ENCODE peak calls at places on chromosomes 16 and 17, in eight cellular contexts. One of them, this sample, is unnamed.

GRCh38 chr16:4330277-4330882 is 14.5 kb downstream of the GLIS2 start:
- DNase-seq in activated T-helper 1 cell treated with anti-CD3 and anti-CD28 coated beads, Interleukin-12 subunit alpha, Interleukin-12 subunit beta, Interleukin-2, Interleukin-4 antibody, amounts not matched to agents 30 ng/mL and 10 ng/mL and 1 ng/mL, durations not matched to agents 14 hours and 24 hours and 36 hours: peak; percentile 48
- DNase-seq in pancreas: peak; percentile 93
- DNase-seq in effector memory CD4-positive, alpha-beta T cell: peak; percentile 59
- DNase-seq in NCI-H1092 treated with DMSO at 0.1 percent for 48 hours: peak; percentile 54
- DNase-seq in HEK293T: peak; percentile 82
- DNase-seq in C1 segment of cervical spinal cord: peak; percentile 34
- DNase-seq in Ammon's horn: peak; percentile 75
- DNase-seq in this sample: no peak

GRCh38 chr16:4381935-4382794 is 10.5 kb downstream of the VASN start:
- DNase-seq in activated T-helper 1 cell treated with anti-CD3 and anti-CD28 coated beads, Interleukin-12 subunit alpha, Interleukin-12 subunit beta, Interleukin-2, Interleukin-4 antibody, amounts not matched to agents 30 ng/mL and 10 ng/mL and 1 ng/mL, durations not matched to agents 14 hours and 24 hours and 36 hours: no peak
- DNase-seq in pancreas: peak; percentile 67
- DNase-seq in effector memory CD4-positive, alpha-beta T cell: no peak
- DNase-seq in NCI-H1092 treated with DMSO at 0.1 percent for 48 hours: no peak
- DNase-seq in HEK293T: no peak
- DNase-seq in C1 segment of cervical spinal cord: no peak
- DNase-seq in Ammon's horn: no peak
- DNase-seq in this sample: no peak

GRCh38 chr16:67860589-67861398 is 12.1 kb upstream of the EDC4 start:
- DNase-seq in activated T-helper 1 cell treated with anti-CD3 and anti-CD28 coated beads, Interleukin-12 subunit alpha, Interleukin-12 subunit beta, Interleukin-2, Interleukin-4 antibody, amounts not matched to agents 30 ng/mL and 10 ng/mL and 1 ng/mL, durations not matched to agents 14 hours and 24 hours and 36 hours: no peak
- DNase-seq in pancreas: no peak
- DNase-seq in effector memory CD4-positive, alpha-beta T cell: no peak
- DNase-seq in NCI-H1092 treated with DMSO at 0.1 percent for 48 hours: no peak
- DNase-seq in HEK293T: no peak
- DNase-seq in C1 segment of cervical spinal cord: no peak
- DNase-seq in Ammon's horn: no peak
- DNase-seq in this sample: no peak

GRCh38 chr16:13902677-13903076 is 17.3 kb upstream of the ERCC4 start:
- DNase-seq in activated T-helper 1 cell treated with anti-CD3 and anti-CD28 coated beads, Interleukin-12 subunit alpha, Interleukin-12 subunit beta, Interleukin-2, Interleukin-4 antibody, amounts not matched to agents 30 ng/mL and 10 ng/mL and 1 ng/mL, durations not matched to agents 14 hours and 24 hours and 36 hours: no peak
- DNase-seq in pancreas: no peak
- DNase-seq in effector memory CD4-positive, alpha-beta T cell: no peak
- DNase-seq in NCI-H1092 treated with DMSO at 0.1 percent for 48 hours: no peak
- DNase-seq in HEK293T: no peak
- DNase-seq in C1 segment of cervical spinal cord: no peak
- DNase-seq in Ammon's horn: no peak
- DNase-seq in this sample: no peak

GRCh38 chr17:44636562-44636961 is 19.7 kb upstream of the MEIOC start:
- DNase-seq in activated T-helper 1 cell treated with anti-CD3 and anti-CD28 coated beads, Interleukin-12 subunit alpha, Interleukin-12 subunit beta, Interleukin-2, Interleukin-4 antibody, amounts not matched to agents 30 ng/mL and 10 ng/mL and 1 ng/mL, durations not matched to agents 14 hours and 24 hours and 36 hours: no peak
- DNase-seq in pancreas: no peak
- DNase-seq in effector memory CD4-positive, alpha-beta T cell: no peak
- DNase-seq in NCI-H1092 treated with DMSO at 0.1 percent for 48 hours: peak; percentile 61
- DNase-seq in HEK293T: no peak
- DNase-seq in C1 segment of cervical spinal cord: no peak
- DNase-seq in Ammon's horn: peak; percentile 28
- DNase-seq in this sample: peak; percentile 15

GRCh38 chr16:3980311-3981111 is 100.0 kb upstream of the CREBBP start:
- DNase-seq in activated T-helper 1 cell treated with anti-CD3 and anti-CD28 coated beads, Interleukin-12 subunit alpha, Interleukin-12 subunit beta, Interleukin-2, Interleukin-4 antibody, amounts not matched to agents 30 ng/mL and 10 ng/mL and 1 ng/mL, durations not matched to agents 14 hours and 24 hours and 36 hours: no peak
- DNase-seq in pancreas: peak; percentile 45
- DNase-seq in effector memory CD4-positive, alpha-beta T cell: no peak
- DNase-seq in NCI-H1092 treated with DMSO at 0.1 percent for 48 hours: no peak
- DNase-seq in HEK293T: no peak
- DNase-seq in C1 segment of cervical spinal cord: no peak
- DNase-seq in Ammon's horn: no peak
- DNase-seq in this sample: no peak

GRCh38 chr17:76405607-76405966 is 21.2 kb downstream of the SPHK1 start:
- DNase-seq in activated T-helper 1 cell treated with anti-CD3 and anti-CD28 coated beads, Interleukin-12 subunit alpha, Interleukin-12 subunit beta, Interleukin-2, Interleukin-4 antibody, amounts not matched to agents 30 ng/mL and 10 ng/mL and 1 ng/mL, durations not matched to agents 14 hours and 24 hours and 36 hours: no peak
- DNase-seq in pancreas: peak; percentile 37
- DNase-seq in effector memory CD4-positive, alpha-beta T cell: no peak
- DNase-seq in NCI-H1092 treated with DMSO at 0.1 percent for 48 hours: no peak
- DNase-seq in HEK293T: no peak
- DNase-seq in C1 segment of cervical spinal cord: no peak
- DNase-seq in Ammon's horn: no peak
- DNase-seq in this sample: no peak

GRCh38 chr16:86882586-86883280 is 304.4 kb downstream of the FOXL1 start:
- DNase-seq in activated T-helper 1 cell treated with anti-CD3 and anti-CD28 coated beads, Interleukin-12 subunit alpha, Interleukin-12 subunit beta, Interleukin-2, Interleukin-4 antibody, amounts not matched to agents 30 ng/mL and 10 ng/mL and 1 ng/mL, durations not matched to agents 14 hours and 24 hours and 36 hours: no peak
- DNase-seq in pancreas: no peak
- DNase-seq in effector memory CD4-positive, alpha-beta T cell: no peak
- DNase-seq in NCI-H1092 treated with DMSO at 0.1 percent for 48 hours: no peak
- DNase-seq in HEK293T: no peak
- DNase-seq in C1 segment of cervical spinal cord: no peak
- DNase-seq in Ammon's horn: peak; percentile 44
- DNase-seq in this sample: no peak

GRCh38 chr16:65415460-65415859 is 293.6 kb upstream of the CDH11 start:
- DNase-seq in activated T-helper 1 cell treated with anti-CD3 and anti-CD28 coated beads, Interleukin-12 subunit alpha, Interleukin-12 subunit beta, Interleukin-2, Interleukin-4 antibody, amounts not matched to agents 30 ng/mL and 10 ng/mL and 1 ng/mL, durations not matched to agents 14 hours and 24 hours and 36 hours: no peak
- DNase-seq in pancreas: no peak
- DNase-seq in effector memory CD4-positive, alpha-beta T cell: no peak
- DNase-seq in NCI-H1092 treated with DMSO at 0.1 percent for 48 hours: no peak
- DNase-seq in HEK293T: no peak
- DNase-seq in C1 segment of cervical spinal cord: no peak
- DNase-seq in Ammon's horn: no peak
- DNase-seq in this sample: no peak

GRCh38 chr17:55294042-55294751 is 29.4 kb downstream of the HLF start:
- DNase-seq in activated T-helper 1 cell treated with anti-CD3 and anti-CD28 coated beads, Interleukin-12 subunit alpha, Interleukin-12 subunit beta, Interleukin-2, Interleukin-4 antibody, amounts not matched to agents 30 ng/mL and 10 ng/mL and 1 ng/mL, durations not matched to agents 14 hours and 24 hours and 36 hours: no peak
- DNase-seq in pancreas: no peak
- DNase-seq in effector memory CD4-positive, alpha-beta T cell: no peak
- DNase-seq in NCI-H1092 treated with DMSO at 0.1 percent for 48 hours: no peak
- DNase-seq in HEK293T: no peak
- DNase-seq in C1 segment of cervical spinal cord: no peak
- DNase-seq in Ammon's horn: no peak
- DNase-seq in this sample: no peak

GRCh38 chr16:12484987-12485386 is 318.7 kb downstream of the CPPED1 start:
- DNase-seq in activated T-helper 1 cell treated with anti-CD3 and anti-CD28 coated beads, Interleukin-12 subunit alpha, Interleukin-12 subunit beta, Interleukin-2, Interleukin-4 antibody, amounts not matched to agents 30 ng/mL and 10 ng/mL and 1 ng/mL, durations not matched to agents 14 hours and 24 hours and 36 hours: no peak
- DNase-seq in pancreas: no peak
- DNase-seq in effector memory CD4-positive, alpha-beta T cell: no peak
- DNase-seq in NCI-H1092 treated with DMSO at 0.1 percent for 48 hours: no peak
- DNase-seq in HEK293T: no peak
- DNase-seq in C1 segment of cervical spinal cord: no peak
- DNase-seq in Ammon's horn: no peak
- DNase-seq in this sample: no peak

GRCh38 chr17:82242977-82243647 is 14.3 kb downstream of the SLC16A3 start:
- DNase-seq in activated T-helper 1 cell treated with anti-CD3 and anti-CD28 coated beads, Interleukin-12 subunit alpha, Interleukin-12 subunit beta, Interleukin-2, Interleukin-4 antibody, amounts not matched to agents 30 ng/mL and 10 ng/mL and 1 ng/mL, durations not matched to agents 14 hours and 24 hours and 36 hours: no peak
- DNase-seq in pancreas: peak; percentile 95
- DNase-seq in effector memory CD4-positive, alpha-beta T cell: no peak
- DNase-seq in NCI-H1092 treated with DMSO at 0.1 percent for 48 hours: no peak
- DNase-seq in HEK293T: no peak
- DNase-seq in C1 segment of cervical spinal cord: peak; percentile 63
- DNase-seq in Ammon's horn: peak; percentile 89
- DNase-seq in this sample: no peak

GRCh38 chr16:48347191-48347860 is 37.9 kb downstream of the SIAH1 start:
- DNase-seq in activated T-helper 1 cell treated with anti-CD3 and anti-CD28 coated beads, Interleukin-12 subunit alpha, Interleukin-12 subunit beta, Interleukin-2, Interleukin-4 antibody, amounts not matched to agents 30 ng/mL and 10 ng/mL and 1 ng/mL, durations not matched to agents 14 hours and 24 hours and 36 hours: no peak
- DNase-seq in pancreas: peak; percentile 54
- DNase-seq in effector memory CD4-positive, alpha-beta T cell: no peak
- DNase-seq in NCI-H1092 treated with DMSO at 0.1 percent for 48 hours: no peak
- DNase-seq in HEK293T: no peak
- DNase-seq in C1 segment of cervical spinal cord: no peak
- DNase-seq in Ammon's horn: no peak
- DNase-seq in this sample: no peak

GRCh38 chr16:2287916-2288547 is 20.1 kb upstream of the RNPS1 start:
- DNase-seq in activated T-helper 1 cell treated with anti-CD3 and anti-CD28 coated beads, Interleukin-12 subunit alpha, Interleukin-12 subunit beta, Interleukin-2, Interleukin-4 antibody, amounts not matched to agents 30 ng/mL and 10 ng/mL and 1 ng/mL, durations not matched to agents 14 hours and 24 hours and 36 hours: no peak
- DNase-seq in pancreas: no peak
- DNase-seq in effector memory CD4-positive, alpha-beta T cell: no peak
- DNase-seq in NCI-H1092 treated with DMSO at 0.1 percent for 48 hours: no peak
- DNase-seq in HEK293T: no peak
- DNase-seq in C1 segment of cervical spinal cord: no peak
- DNase-seq in Ammon's horn: no peak
- DNase-seq in this sample: no peak

GRCh38 chr17:78665952-78666920 is 89.0 kb upstream of the DNAH17 start:
- DNase-seq in activated T-helper 1 cell treated with anti-CD3 and anti-CD28 coated beads, Interleukin-12 subunit alpha, Interleukin-12 subunit beta, Interleukin-2, Interleukin-4 antibody, amounts not matched to agents 30 ng/mL and 10 ng/mL and 1 ng/mL, durations not matched to agents 14 hours and 24 hours and 36 hours: peak; percentile 44
- DNase-seq in pancreas: no peak
- DNase-seq in effector memory CD4-positive, alpha-beta T cell: peak; percentile 40
- DNase-seq in NCI-H1092 treated with DMSO at 0.1 percent for 48 hours: no peak
- DNase-seq in HEK293T: no peak
- DNase-seq in C1 segment of cervical spinal cord: no peak
- DNase-seq in Ammon's horn: no peak
- DNase-seq in this sample: peak; percentile 99

GRCh38 chr16:3311496-3311895 is 6.2 kb downstream of the ZNF75A start:
- DNase-seq in activated T-helper 1 cell treated with anti-CD3 and anti-CD28 coated beads, Interleukin-12 subunit alpha, Interleukin-12 subunit beta, Interleukin-2, Interleukin-4 antibody, amounts not matched to agents 30 ng/mL and 10 ng/mL and 1 ng/mL, durations not matched to agents 14 hours and 24 hours and 36 hours: no peak
- DNase-seq in pancreas: no peak
- DNase-seq in effector memory CD4-positive, alpha-beta T cell: no peak
- DNase-seq in NCI-H1092 treated with DMSO at 0.1 percent for 48 hours: no peak
- DNase-seq in HEK293T: no peak
- DNase-seq in C1 segment of cervical spinal cord: no peak
- DNase-seq in Ammon's horn: no peak
- DNase-seq in this sample: peak; percentile 51

GRCh38 chr16:10525214-10525825 is 55.1 kb downstream of the EMP2 start:
- DNase-seq in activated T-helper 1 cell treated with anti-CD3 and anti-CD28 coated beads, Interleukin-12 subunit alpha, Interleukin-12 subunit beta, Interleukin-2, Interleukin-4 antibody, amounts not matched to agents 30 ng/mL and 10 ng/mL and 1 ng/mL, durations not matched to agents 14 hours and 24 hours and 36 hours: no peak
- DNase-seq in pancreas: no peak
- DNase-seq in effector memory CD4-positive, alpha-beta T cell: no peak
- DNase-seq in NCI-H1092 treated with DMSO at 0.1 percent for 48 hours: no peak
- DNase-seq in HEK293T: no peak
- DNase-seq in C1 segment of cervical spinal cord: no peak
- DNase-seq in Ammon's horn: no peak
- DNase-seq in this sample: no peak

GRCh38 chr16:49282690-49283375 is 1.2 kb upstream of the CBLN1 start:
- DNase-seq in activated T-helper 1 cell treated with anti-CD3 and anti-CD28 coated beads, Interleukin-12 subunit alpha, Interleukin-12 subunit beta, Interleukin-2, Interleukin-4 antibody, amounts not matched to agents 30 ng/mL and 10 ng/mL and 1 ng/mL, durations not matched to agents 14 hours and 24 hours and 36 hours: no peak
- DNase-seq in pancreas: peak; percentile 92
- DNase-seq in effector memory CD4-positive, alpha-beta T cell: no peak
- DNase-seq in NCI-H1092 treated with DMSO at 0.1 percent for 48 hours: peak; percentile 62
- DNase-seq in HEK293T: peak; percentile 46
- DNase-seq in C1 segment of cervical spinal cord: no peak
- DNase-seq in Ammon's horn: no peak
- DNase-seq in this sample: no peak

GRCh38 chr17:79840204-79840988 is 1.2 kb upstream of the CBX4 start:
- DNase-seq in activated T-helper 1 cell treated with anti-CD3 and anti-CD28 coated beads, Interleukin-12 subunit alpha, Interleukin-12 subunit beta, Interleukin-2, Interleukin-4 antibody, amounts not matched to agents 30 ng/mL and 10 ng/mL and 1 ng/mL, durations not matched to agents 14 hours and 24 hours and 36 hours: no peak
- DNase-seq in pancreas: peak; percentile 86
- DNase-seq in effector memory CD4-positive, alpha-beta T cell: no peak
- DNase-seq in NCI-H1092 treated with DMSO at 0.1 percent for 48 hours: no peak
- DNase-seq in HEK293T: no peak
- DNase-seq in C1 segment of cervical spinal cord: no peak
- DNase-seq in Ammon's horn: peak; percentile 32
- DNase-seq in this sample: no peak

GRCh38 chr16:9800180-9800738 is 382.0 kb downstream of the GRIN2A start:
- DNase-seq in activated T-helper 1 cell treated with anti-CD3 and anti-CD28 coated beads, Interleukin-12 subunit alpha, Interleukin-12 subunit beta, Interleukin-2, Interleukin-4 antibody, amounts not matched to agents 30 ng/mL and 10 ng/mL and 1 ng/mL, durations not matched to agents 14 hours and 24 hours and 36 hours: no peak
- DNase-seq in pancreas: no peak
- DNase-seq in effector memory CD4-positive, alpha-beta T cell: no peak
- DNase-seq in NCI-H1092 treated with DMSO at 0.1 percent for 48 hours: no peak
- DNase-seq in HEK293T: no peak
- DNase-seq in C1 segment of cervical spinal cord: no peak
- DNase-seq in Ammon's horn: no peak
- DNase-seq in this sample: no peak

GRCh38 chr17:7862692-7863437 is 5.1 kb downstream of the CYB5D1 start:
- DNase-seq in activated T-helper 1 cell treated with anti-CD3 and anti-CD28 coated beads, Interleukin-12 subunit alpha, Interleukin-12 subunit beta, Interleukin-2, Interleukin-4 antibody, amounts not matched to agents 30 ng/mL and 10 ng/mL and 1 ng/mL, durations not matched to agents 14 hours and 24 hours and 36 hours: no peak
- DNase-seq in pancreas: no peak
- DNase-seq in effector memory CD4-positive, alpha-beta T cell: peak; percentile 46
- DNase-seq in NCI-H1092 treated with DMSO at 0.1 percent for 48 hours: peak; percentile 36
- DNase-seq in HEK293T: peak; percentile 44
- DNase-seq in C1 segment of cervical spinal cord: no peak
- DNase-seq in Ammon's horn: no peak
- DNase-seq in this sample: no peak

GRCh38 chr16:56266981-56267607 is 75.8 kb downstream of the GNAO1 start:
- DNase-seq in activated T-helper 1 cell treated with anti-CD3 and anti-CD28 coated beads, Interleukin-12 subunit alpha, Interleukin-12 subunit beta, Interleukin-2, Interleukin-4 antibody, amounts not matched to agents 30 ng/mL and 10 ng/mL and 1 ng/mL, durations not matched to agents 14 hours and 24 hours and 36 hours: no peak
- DNase-seq in pancreas: no peak
- DNase-seq in effector memory CD4-positive, alpha-beta T cell: no peak
- DNase-seq in NCI-H1092 treated with DMSO at 0.1 percent for 48 hours: no peak
- DNase-seq in HEK293T: no peak
- DNase-seq in C1 segment of cervical spinal cord: no peak
- DNase-seq in Ammon's horn: no peak
- DNase-seq in this sample: no peak

GRCh38 chr17:2853111-2853721 is 57.0 kb downstream of the RAP1GAP2 start:
- DNase-seq in activated T-helper 1 cell treated with anti-CD3 and anti-CD28 coated beads, Interleukin-12 subunit alpha, Interleukin-12 subunit beta, Interleukin-2, Interleukin-4 antibody, amounts not matched to agents 30 ng/mL and 10 ng/mL and 1 ng/mL, durations not matched to agents 14 hours and 24 hours and 36 hours: peak; percentile 21
- DNase-seq in pancreas: peak; percentile 87
- DNase-seq in effector memory CD4-positive, alpha-beta T cell: peak; percentile 18
- DNase-seq in NCI-H1092 treated with DMSO at 0.1 percent for 48 hours: no peak
- DNase-seq in HEK293T: no peak
- DNase-seq in C1 segment of cervical spinal cord: no peak
- DNase-seq in Ammon's horn: no peak
- DNase-seq in this sample: no peak

GRCh38 chr17:75610103-75610984 is 22.7 kb downstream of the MYO15B start:
- DNase-seq in activated T-helper 1 cell treated with anti-CD3 and anti-CD28 coated beads, Interleukin-12 subunit alpha, Interleukin-12 subunit beta, Interleukin-2, Interleukin-4 antibody, amounts not matched to agents 30 ng/mL and 10 ng/mL and 1 ng/mL, durations not matched to agents 14 hours and 24 hours and 36 hours: no peak
- DNase-seq in pancreas: peak; percentile 65
- DNase-seq in effector memory CD4-positive, alpha-beta T cell: no peak
- DNase-seq in NCI-H1092 treated with DMSO at 0.1 percent for 48 hours: no peak
- DNase-seq in HEK293T: no peak
- DNase-seq in C1 segment of cervical spinal cord: no peak
- DNase-seq in Ammon's horn: no peak
- DNase-seq in this sample: no peak

GRCh38 chr16:23494188-23494587 is 16.1 kb downstream of the GGA2 start:
- DNase-seq in activated T-helper 1 cell treated with anti-CD3 and anti-CD28 coated beads, Interleukin-12 subunit alpha, Interleukin-12 subunit beta, Interleukin-2, Interleukin-4 antibody, amounts not matched to agents 30 ng/mL and 10 ng/mL and 1 ng/mL, durations not matched to agents 14 hours and 24 hours and 36 hours: no peak
- DNase-seq in pancreas: no peak
- DNase-seq in effector memory CD4-positive, alpha-beta T cell: no peak
- DNase-seq in NCI-H1092 treated with DMSO at 0.1 percent for 48 hours: no peak
- DNase-seq in HEK293T: no peak
- DNase-seq in C1 segment of cervical spinal cord: no peak
- DNase-seq in Ammon's horn: no peak
- DNase-seq in this sample: no peak

GRCh38 chr17:17305282-17305801 is 2.2 kb downstream of the NT5M start:
- DNase-seq in activated T-helper 1 cell treated with anti-CD3 and anti-CD28 coated beads, Interleukin-12 subunit alpha, Interleukin-12 subunit beta, Interleukin-2, Interleukin-4 antibody, amounts not matched to agents 30 ng/mL and 10 ng/mL and 1 ng/mL, durations not matched to agents 14 hours and 24 hours and 36 hours: peak; percentile 53
- DNase-seq in pancreas: no peak
- DNase-seq in effector memory CD4-positive, alpha-beta T cell: peak; percentile 24
- DNase-seq in NCI-H1092 treated with DMSO at 0.1 percent for 48 hours: no peak
- DNase-seq in HEK293T: no peak
- DNase-seq in C1 segment of cervical spinal cord: peak; percentile 37
- DNase-seq in Ammon's horn: peak; percentile 66
- DNase-seq in this sample: peak; percentile 92

GRCh38 chr16:8946544-8946943 is 17.2 kb downstream of the USP7 start:
- DNase-seq in activated T-helper 1 cell treated with anti-CD3 and anti-CD28 coated beads, Interleukin-12 subunit alpha, Interleukin-12 subunit beta, Interleukin-2, Interleukin-4 antibody, amounts not matched to agents 30 ng/mL and 10 ng/mL and 1 ng/mL, durations not matched to agents 14 hours and 24 hours and 36 hours: no peak
- DNase-seq in pancreas: no peak
- DNase-seq in effector memory CD4-positive, alpha-beta T cell: no peak
- DNase-seq in NCI-H1092 treated with DMSO at 0.1 percent for 48 hours: no peak
- DNase-seq in HEK293T: no peak
- DNase-seq in C1 segment of cervical spinal cord: no peak
- DNase-seq in Ammon's horn: no peak
- DNase-seq in this sample: no peak

GRCh38 chr17:30326816-30327215 is 7.0 kb downstream of the TMIGD1 start:
- DNase-seq in activated T-helper 1 cell treated with anti-CD3 and anti-CD28 coated beads, Interleukin-12 subunit alpha, Interleukin-12 subunit beta, Interleukin-2, Interleukin-4 antibody, amounts not matched to agents 30 ng/mL and 10 ng/mL and 1 ng/mL, durations not matched to agents 14 hours and 24 hours and 36 hours: no peak
- DNase-seq in pancreas: no peak
- DNase-seq in effector memory CD4-positive, alpha-beta T cell: no peak
- DNase-seq in NCI-H1092 treated with DMSO at 0.1 percent for 48 hours: no peak
- DNase-seq in HEK293T: no peak
- DNase-seq in C1 segment of cervical spinal cord: no peak
- DNase-seq in Ammon's horn: no peak
- DNase-seq in this sample: no peak

GRCh38 chr16:58195771-58196170 is 2.1 kb downstream of the CSNK2A2 start:
- DNase-seq in activated T-helper 1 cell treated with anti-CD3 and anti-CD28 coated beads, Interleukin-12 subunit alpha, Interleukin-12 subunit beta, Interleukin-2, Interleukin-4 antibody, amounts not matched to agents 30 ng/mL and 10 ng/mL and 1 ng/mL, durations not matched to agents 14 hours and 24 hours and 36 hours: no peak
- DNase-seq in pancreas: no peak
- DNase-seq in effector memory CD4-positive, alpha-beta T cell: no peak
- DNase-seq in NCI-H1092 treated with DMSO at 0.1 percent for 48 hours: no peak
- DNase-seq in HEK293T: no peak
- DNase-seq in C1 segment of cervical spinal cord: no peak
- DNase-seq in Ammon's horn: no peak
- DNase-seq in this sample: no peak

GRCh38 chr16:89031715-89032659 is 55.0 kb upstream of the CBFA2T3 start:
- DNase-seq in activated T-helper 1 cell treated with anti-CD3 and anti-CD28 coated beads, Interleukin-12 subunit alpha, Interleukin-12 subunit beta, Interleukin-2, Interleukin-4 antibody, amounts not matched to agents 30 ng/mL and 10 ng/mL and 1 ng/mL, durations not matched to agents 14 hours and 24 hours and 36 hours: peak; percentile 76
- DNase-seq in pancreas: no peak
- DNase-seq in effector memory CD4-positive, alpha-beta T cell: peak; percentile 41
- DNase-seq in NCI-H1092 treated with DMSO at 0.1 percent for 48 hours: no peak
- DNase-seq in HEK293T: no peak
- DNase-seq in C1 segment of cervical spinal cord: peak; percentile 29
- DNase-seq in Ammon's horn: peak; percentile 77
- DNase-seq in this sample: peak; percentile 97

GRCh38 chr17:48611681-48612455 is 1.1 kb upstream of the HOXB7 start:
- DNase-seq in activated T-helper 1 cell treated with anti-CD3 and anti-CD28 coated beads, Interleukin-12 subunit alpha, Interleukin-12 subunit beta, Interleukin-2, Interleukin-4 antibody, amounts not matched to agents 30 ng/mL and 10 ng/mL and 1 ng/mL, durations not matched to agents 14 hours and 24 hours and 36 hours: no peak
- DNase-seq in pancreas: no peak
- DNase-seq in effector memory CD4-positive, alpha-beta T cell: no peak
- DNase-seq in NCI-H1092 treated with DMSO at 0.1 percent for 48 hours: no peak
- DNase-seq in HEK293T: no peak
- DNase-seq in C1 segment of cervical spinal cord: peak; percentile 34
- DNase-seq in Ammon's horn: no peak
- DNase-seq in this sample: no peak

GRCh38 chr16:57889522-57889921 is 81.4 kb downstream of the CNGB1 start:
- DNase-seq in activated T-helper 1 cell treated with anti-CD3 and anti-CD28 coated beads, Interleukin-12 subunit alpha, Interleukin-12 subunit beta, Interleukin-2, Interleukin-4 antibody, amounts not matched to agents 30 ng/mL and 10 ng/mL and 1 ng/mL, durations not matched to agents 14 hours and 24 hours and 36 hours: no peak
- DNase-seq in pancreas: no peak
- DNase-seq in effector memory CD4-positive, alpha-beta T cell: no peak
- DNase-seq in NCI-H1092 treated with DMSO at 0.1 percent for 48 hours: no peak
- DNase-seq in HEK293T: no peak
- DNase-seq in C1 segment of cervical spinal cord: no peak
- DNase-seq in Ammon's horn: no peak
- DNase-seq in this sample: no peak

GRCh38 chr16:57213462-57213861 is 27.3 kb downstream of the RSPRY1 start:
- DNase-seq in activated T-helper 1 cell treated with anti-CD3 and anti-CD28 coated beads, Interleukin-12 subunit alpha, Interleukin-12 subunit beta, Interleukin-2, Interleukin-4 antibody, amounts not matched to agents 30 ng/mL and 10 ng/mL and 1 ng/mL, durations not matched to agents 14 hours and 24 hours and 36 hours: no peak
- DNase-seq in pancreas: no peak
- DNase-seq in effector memory CD4-positive, alpha-beta T cell: no peak
- DNase-seq in NCI-H1092 treated with DMSO at 0.1 percent for 48 hours: no peak
- DNase-seq in HEK293T: no peak
- DNase-seq in C1 segment of cervical spinal cord: no peak
- DNase-seq in Ammon's horn: no peak
- DNase-seq in this sample: no peak